ENCODE peak calls at places on chromosomes 5 and 9, in seven cellular contexts. H is IMR-90; L is fibroblast of pulmonary artery; W is psoas muscle; E is PC-3; K is AG09309; Z is CD8-positive, alpha-beta memory T cell. Q is an unnamed sample.

GRCh38 chr5:87169300-87169991 is 98.2 kb upstream of the RASA1 start:
- DNase-seq in L (no peak), W (no peak), K (no peak), H (peak), E (peak), Z (no peak), Q (no peak)

GRCh38 chr9:77472646-77473045 is 175.5 kb downstream of the GNA14 start:
- DNase-seq in K (no peak), L (no peak), Z (no peak), E (no peak), W (no peak), H (no peak), Q (no peak)

GRCh38 chr9:123336959-123337358 is 19.0 kb upstream of the CRB2 start:
- DNase-seq in E (no peak), Z (no peak), W (no peak), K (no peak), H (no peak), L (no peak), Q (no peak)

GRCh38 chr5:140926211-140926902 is at the start of gene PCDHAC1:
- DNase-seq in K (no peak), H (no peak), W (peak), Z (no peak), L (peak), E (peak), Q (peak)

GRCh38 chr5:103562453-103563157 is at the start of gene NUDT12:
- DNase-seq in L (peak), W (peak), K (no peak), Z (peak), H (peak), E (peak), Q (peak)

GRCh38 chr5:143374496-143375217 is 28.8 kb downstream of the NR3C1 start:
- DNase-seq in K (no peak), H (peak), Z (no peak), E (peak), L (no peak), W (no peak), Q (no peak)

GRCh38 chr9:85077954-85078353 is 408.4 kb downstream of the NTRK2 start:
- DNase-seq in Z (no peak), K (no peak), H (no peak), L (no peak), E (no peak), W (no peak), Q (no peak)

GRCh38 chr5:19555876-19556275 is 432.1 kb downstream of the CDH18 start:
- DNase-seq in H (no peak), L (no peak), E (no peak), Z (no peak), K (no peak), W (no peak), Q (no peak)

GRCh38 chr5:126884269-126884819 is 107.4 kb downstream of the LMNB1 start:
- DNase-seq in L (peak), H (peak), W (no peak), Z (no peak), K (peak), E (peak), Q (peak)

GRCh38 chr5:91038180-91038808 is 344.8 kb downstream of the ARRDC3 start:
- DNase-seq in W (no peak), Z (no peak), L (no peak), H (no peak), K (no peak), E (no peak), Q (no peak)

GRCh38 chr9:94687451-94687850 is 39.0 kb upstream of the AOPEP start:
- DNase-seq in K (no peak), Z (no peak), L (no peak), H (no peak), W (no peak), E (no peak), Q (no peak)

GRCh38 chr5:144281784-144282183 is 111.1 kb downstream of the KCTD16 start:
- DNase-seq in W (no peak), E (no peak), L (no peak), Z (no peak), K (no peak), H (no peak), Q (no peak)

GRCh38 chr5:179668404-179668803 is 12.4 kb downstream of the CBY3 start:
- DNase-seq in K (no peak), Z (peak), W (no peak), H (peak), L (peak), E (peak), Q (peak)

GRCh38 chr5:177330991-177331837 is 19.5 kb upstream of the MXD3 start:
- DNase-seq in L (no peak), Z (no peak), E (no peak), H (no peak), K (no peak), W (no peak), Q (no peak)

GRCh38 chr5:2259494-2260107 is 376.9 kb upstream of the IRX4 start:
- DNase-seq in K (no peak), E (no peak), H (no peak), Z (no peak), L (no peak), W (no peak), Q (no peak)

GRCh38 chr9:70392189-70392588 is 22.3 kb downstream of the KLF9 start:
- DNase-seq in H (no peak), W (no peak), L (no peak), Z (no peak), K (no peak), E (peak), Q (no peak)

GRCh38 chr5:80798166-80798565 is 143.4 kb upstream of the DHFR start:
- DNase-seq in H (no peak), W (no peak), E (no peak), L (no peak), K (no peak), Z (no peak), Q (no peak)

GRCh38 chr5:94245608-94246007 is 372.8 kb downstream of the KIAA0825 start:
- DNase-seq in L (no peak), W (no peak), K (peak), E (peak), H (peak), Z (no peak), Q (peak)

GRCh38 chr9:111926421-111926875 is 29.8 kb downstream of the UGCG start:
- DNase-seq in K (peak), W (peak), L (peak), E (no peak), H (peak), Z (peak), Q (peak)

GRCh38 chr9:90014421-90014820 is 409.6 kb downstream of the GADD45G start:
- DNase-seq in W (no peak), E (no peak), L (no peak), K (no peak), H (no peak), Z (no peak), Q (no peak)

GRCh38 chr5:176590035-176590729 is 19.8 kb downstream of the GPRIN1 start:
- DNase-seq in Z (no peak), W (no peak), L (no peak), E (no peak), K (no peak), H (no peak), Q (no peak)

GRCh38 chr9:37574241-37574721 is 1.9 kb downstream of the FBXO10 start:
- DNase-seq in W (no peak), H (peak), K (peak), E (no peak), Z (no peak), L (peak), Q (peak)

GRCh38 chr9:79477955-79478751 is 93.6 kb upstream of the TLE4 start:
- DNase-seq in Z (peak), H (peak), K (no peak), E (peak), L (peak), W (no peak), Q (peak)

GRCh38 chr5:77437194-77437593 is 54.9 kb downstream of the WDR41 start:
- DNase-seq in H (no peak), E (peak), Z (no peak), W (no peak), L (no peak), K (no peak), Q (no peak)

GRCh38 chr9:97703437-97704326 is 6.5 kb upstream of the XPA start:
- DNase-seq in Z (no peak), E (peak), L (peak), K (peak), H (peak), W (no peak), Q (peak)

GRCh38 chr9:131238402-131239021 is 37.8 kb downstream of the FAM78A start:
- DNase-seq in H (peak), W (no peak), K (no peak), E (no peak), L (peak), Z (no peak), Q (peak)

GRCh38 chr5:107933326-107933725 is 262.6 kb upstream of the EFNA5 start:
- DNase-seq in H (no peak), W (no peak), L (no peak), E (no peak), Z (no peak), K (no peak), Q (no peak)

GRCh38 chr5:175223336-175223735 is 220.6 kb downstream of the DRD1 start:
- DNase-seq in H (no peak), E (no peak), L (no peak), Z (no peak), K (no peak), W (no peak), Q (no peak)

GRCh38 chr5:113606298-113607134 is 93.0 kb downstream of the YTHDC2 start:
- DNase-seq in H (peak), L (peak), Z (peak), W (no peak), K (no peak), E (peak), Q (peak)
- H3K4me3 ChIP-seq in H (no peak), L (peak), Z (no peak), W (no peak), K (no peak), E (peak), Q (peak)

GRCh38 chr5:113524927-113525326 is 11.4 kb downstream of the YTHDC2 start:
- DNase-seq in Z (peak), W (no peak), L (no peak), K (no peak), H (no peak), E (no peak), Q (no peak)
- H3K4me3 ChIP-seq in Z (no peak), W (no peak), L (no peak), K (no peak), H (no peak), E (no peak), Q (no peak)

GRCh38 chr5:68290260-68290674 is 74.7 kb downstream of the PIK3R1 start:
- DNase-seq in W (no peak), L (peak), H (peak), K (no peak), E (no peak), Z (no peak), Q (peak)

GRCh38 chr5:68287631-68287975 is 72.0 kb downstream of the PIK3R1 start:
- DNase-seq in L (no peak), Z (no peak), K (no peak), E (no peak), H (no peak), W (no peak), Q (no peak)

GRCh38 chr5:68289576-68289975 is 74.0 kb downstream of the PIK3R1 start:
- DNase-seq in Z (no peak), K (no peak), H (no peak), W (no peak), L (no peak), E (no peak), Q (peak)

GRCh38 chr5:68287976-68288755 is 72.6 kb downstream of the PIK3R1 start:
- DNase-seq in E (peak), H (peak), W (peak), L (peak), Z (peak), K (no peak), Q (peak)

GRCh38 chr5:68288756-68289134 is 73.2 kb downstream of the PIK3R1 start:
- DNase-seq in Z (no peak), H (no peak), K (no peak), L (no peak), E (peak), W (no peak), Q (no peak)
- H3K4me3 ChIP-seq in Z (peak), H (peak), K (peak), L (peak), E (peak), W (peak), Q (peak)

DNA sequence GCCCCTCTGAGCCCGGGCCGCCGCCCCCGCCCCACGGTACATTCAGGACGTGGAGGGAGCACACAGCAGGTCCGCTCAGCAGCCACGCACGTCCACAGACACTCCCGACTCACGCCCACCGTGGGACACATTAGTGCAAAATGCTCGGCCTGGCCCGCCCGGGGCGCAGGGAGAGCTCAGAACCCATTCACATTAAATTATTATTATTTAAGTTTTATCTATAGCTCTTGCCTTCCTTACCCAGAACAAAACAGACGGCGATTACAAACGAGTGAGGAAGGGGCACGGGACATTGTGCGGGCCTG is 47.5 kb upstream of the UBAC1 start:
- DNase-seq in W (no peak), K (no peak), E (no peak), Z (no peak), L (no peak), H (no peak), Q (no peak)
- H3K4me3 ChIP-seq in W (no peak), K (no peak), E (no peak), Z (no peak), L (no peak), H (no peak), Q (no peak)

DNA sequence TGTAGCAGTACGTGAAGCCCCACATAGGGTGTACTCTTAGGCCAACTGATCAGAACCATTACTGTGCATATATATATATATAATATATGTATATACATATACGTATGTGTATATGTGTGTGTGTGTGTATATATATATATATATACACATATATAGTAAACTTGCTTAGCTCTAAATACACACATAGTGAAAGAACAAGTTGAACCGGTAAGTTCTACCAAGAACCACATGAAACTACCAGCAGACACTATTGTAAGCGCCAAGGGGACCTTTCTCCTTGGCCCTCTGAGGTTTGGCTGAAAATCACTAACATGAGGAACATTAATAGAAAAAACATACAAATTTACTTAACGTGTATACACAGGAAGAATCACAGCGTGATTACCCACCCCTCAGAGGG is 1.8 kb upstream of the TARS1 start:
- DNase-seq in W (no peak), Z (no peak), E (no peak), L (no peak), K (no peak), H (no peak), Q (no peak)
- H3K4me3 ChIP-seq in W (no peak), Z (peak), E (peak), L (peak), K (no peak), H (peak), Q (peak)

DNA sequence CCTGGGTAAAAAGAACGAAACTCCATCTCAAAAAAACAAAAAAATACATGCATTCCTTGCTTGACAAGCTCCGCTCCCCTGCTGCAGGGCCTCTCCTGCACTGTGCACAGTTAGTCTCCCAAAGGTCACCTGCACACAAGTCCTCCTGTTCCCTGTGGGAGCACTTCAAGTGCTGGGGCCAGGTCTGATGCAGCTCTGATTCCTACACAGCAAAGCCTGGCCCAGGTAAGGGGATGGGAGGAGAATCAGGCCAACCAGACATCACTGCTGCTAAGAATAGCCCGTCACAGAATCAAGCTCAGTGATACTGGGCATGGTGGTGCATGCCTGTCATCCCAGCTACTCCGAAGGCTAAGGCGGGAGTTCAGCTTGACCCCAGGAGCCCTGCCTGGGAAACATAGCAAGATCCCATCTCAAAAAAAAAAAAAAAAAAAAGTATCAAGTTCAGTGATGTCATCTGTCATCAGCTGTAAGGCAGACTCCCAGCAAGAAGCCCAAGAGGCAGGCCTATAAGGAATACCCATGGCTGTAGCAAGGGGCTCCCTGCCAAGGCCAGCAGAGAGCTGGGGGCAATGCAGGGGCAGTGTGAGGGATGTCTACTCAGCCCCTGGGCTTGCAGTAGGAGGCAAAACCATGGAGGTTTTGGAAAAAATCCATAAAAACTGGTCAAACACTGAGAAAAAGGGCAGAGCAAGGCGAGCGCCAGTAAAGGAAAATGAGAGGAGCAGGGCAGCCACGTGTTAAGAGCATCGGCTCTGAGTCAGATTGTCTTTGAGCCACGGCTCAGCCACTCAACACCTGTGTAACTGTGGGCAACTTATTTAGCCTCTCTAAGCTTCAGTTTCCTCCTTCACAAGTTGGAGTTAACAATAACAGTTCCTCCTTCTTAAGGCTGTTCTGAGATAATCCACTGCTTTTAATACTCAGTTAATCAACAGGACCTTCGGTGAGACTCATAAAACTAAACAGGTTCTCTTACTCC is 3.2 kb downstream of the TPM2 start:
- DNase-seq in H (peak), Z (no peak), W (no peak), E (no peak), K (no peak), L (peak), Q (peak)
- H3K4me3 ChIP-seq in H (peak), Z (no peak), W (peak), E (no peak), K (peak), L (peak), Q (peak)

Q was measured in fibroblast of villous mesenchyme.